ENCODE peak calls at places on chromosomes 7 and 10, in eight cellular contexts. X is pancreas; R is stomach; N is colonic mucosa; T is SK-N-SH; J is heart left ventricle; Q is PC-9; B is CD4-positive, alpha-beta memory T cell. E is an unnamed sample.

GRCh38 chr10:100349672-100350071 is 2.6 kb downstream of the SCD start:
- DNase-seq in X (no peak), R (no peak), N (no peak), T (no peak), J (no peak), Q (no peak), B (no peak), E (no peak)

GRCh38 chr7:57207836-57208235 is 75.6 kb upstream of the ZNF479 start:
- DNase-seq in X (no peak), R (no peak), N (no peak), T (no peak), J (no peak), Q (no peak), B (no peak), E (no peak)

GRCh38 chr7:157910446-157910845 is 573.6 kb downstream of the DNAJB6 start:
- DNase-seq in X (no peak), R (no peak), N (no peak), T (no peak), J (no peak), Q (no peak), B (no peak), E (no peak)

GRCh38 chr10:49109669-49110335 is 5.5 kb downstream of the VSTM4 start:
- DNase-seq in X (no peak), R (peak), N (peak), T (peak), J (peak), Q (no peak), B (no peak), E (no peak)

GRCh38 chr7:111098011-111098925 is 7.3 kb downstream of the LRRN3 start:
- DNase-seq in X (no peak), R (no peak), N (no peak), T (no peak), J (peak), Q (no peak), B (peak), E (peak)

GRCh38 chr10:103077491-103078308 is 115.4 kb downstream of the NT5C2 start:
- DNase-seq in X (no peak), R (no peak), N (no peak), T (no peak), J (no peak), Q (no peak), B (no peak), E (no peak)

GRCh38 chr10:128839134-128839533 is 627.9 kb upstream of the MGMT start:
- DNase-seq in X (no peak), R (no peak), N (no peak), T (no peak), J (no peak), Q (no peak), B (no peak), E (no peak)

GRCh38 chr10:30502266-30503058 is 68.5 kb downstream of the MAP3K8 start:
- DNase-seq in X (no peak), R (no peak), N (no peak), T (no peak), J (no peak), Q (peak), B (peak), E (peak)

GRCh38 chr10:69372126-69372980 is 44.4 kb downstream of the TACR2 start:
- DNase-seq in X (no peak), R (no peak), N (no peak), T (no peak), J (no peak), Q (no peak), B (no peak), E (no peak)
- H3K4me3 ChIP-seq in X (no peak), R (no peak), N (no peak), T (no peak), J (no peak), Q (no peak), B (no peak), E (no peak)

DNA sequence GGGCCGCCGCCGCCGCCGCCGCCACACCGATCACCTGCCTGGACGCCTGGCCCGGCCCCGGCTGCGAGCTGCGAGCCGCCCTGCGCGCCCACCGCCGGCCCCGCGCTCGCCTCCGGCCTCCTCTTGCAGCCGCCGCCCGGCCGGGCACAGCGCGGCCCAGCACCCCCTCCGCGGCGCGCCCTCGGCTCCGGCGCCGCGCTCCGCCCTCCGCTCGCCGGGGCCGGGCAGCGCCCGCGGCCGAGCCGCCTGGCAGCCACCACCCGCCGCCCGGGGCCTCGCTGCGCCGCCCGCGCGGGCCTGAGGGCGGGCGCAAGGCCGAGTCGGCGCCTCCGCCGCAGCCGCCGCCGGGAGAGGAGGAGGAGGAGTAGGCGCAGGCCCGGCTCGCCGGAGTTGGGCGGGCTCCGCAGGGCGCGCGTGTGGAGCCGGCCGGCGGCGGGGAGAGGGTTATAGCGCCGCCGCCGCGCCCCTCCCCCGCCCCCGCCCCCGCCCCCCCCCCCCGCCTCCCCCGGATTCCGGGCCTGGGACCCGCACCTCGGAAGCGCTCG is at the start of gene PDGFA:
- DNase-seq in X (peak), R (peak), N (no peak), T (peak), J (peak), Q (peak), B (no peak), E (no peak)
- H3K27ac ChIP-seq in X (peak), R (peak), N (peak), T (peak), J (peak), Q (peak), B (no peak), E (no peak)

GRCh38 chr7:55532150-55532917 is 40.0 kb downstream of the VOPP1 start:
- DNase-seq in X (no peak), R (no peak), N (no peak), T (no peak), J (no peak), Q (no peak), B (no peak), E (no peak)
- H3K4me3 ChIP-seq in X (no peak), R (no peak), N (no peak), T (no peak), J (no peak), Q (no peak), B (no peak), E (no peak)

DNA sequence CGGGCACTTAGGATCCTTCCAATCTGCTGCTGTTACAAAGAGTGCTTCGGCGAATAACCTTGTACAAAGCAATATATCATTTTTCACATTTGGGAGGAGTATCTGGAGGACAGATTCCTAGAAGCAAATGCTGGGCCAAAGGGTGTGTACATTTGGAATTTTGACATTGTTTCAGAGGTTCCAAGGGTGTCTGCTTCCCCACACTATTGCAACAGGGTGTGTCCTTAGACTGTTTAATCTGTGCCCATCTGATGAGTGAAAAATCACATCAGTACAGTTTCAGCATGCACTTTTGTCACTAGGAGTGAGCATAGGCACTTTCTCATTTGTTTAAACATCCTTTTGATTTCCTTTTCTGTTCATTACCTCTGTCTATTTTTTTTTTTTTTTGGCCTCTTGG is 8.6 kb upstream of the ELFN1 start:
- DNase-seq in X (no peak), R (no peak), N (no peak), T (no peak), J (no peak), Q (no peak), B (no peak), E (no peak)
- H3K27ac ChIP-seq in X (no peak), R (no peak), N (no peak), T (no peak), J (no peak), Q (no peak), B (no peak), E (no peak)